ENCODE peak calls at places on chromosomes 2 and 18, in seven cellular contexts. A, W, O, Z, N, I and T are unnamed samples.

GRCh38 chr2:136008205-136008865 is 22.9 kb upstream of the DARS1 start:
- DNase-seq in A (peak; percentile 26), W (no peak), O (no peak), Z (peak; percentile 87), N (no peak), I (no peak), T (no peak)

GRCh38 chr2:232988444-232988843 is 24.6 kb downstream of the NGEF start:
- DNase-seq in A (no peak), W (peak; percentile 98), O (peak; percentile 99), Z (peak; percentile 28), N (peak; percentile 92), I (peak; percentile 83), T (peak; percentile 34)

GRCh38 chr2:144274131-144274530 is 245.8 kb downstream of the ZEB2 start:
- DNase-seq in A (no peak), W (no peak), O (no peak), Z (no peak), N (no peak), I (no peak), T (no peak)

GRCh38 chr2:165675551-165675968 is 118.5 kb downstream of the GALNT3 start:
- DNase-seq in A (no peak), W (no peak), O (no peak), Z (no peak), N (no peak), I (no peak), T (peak; percentile 65)

GRCh38 chr2:15602393-15602792 is 10.7 kb downstream of the DDX1 start:
- DNase-seq in A (no peak), W (no peak), O (no peak), Z (no peak), N (no peak), I (no peak), T (no peak)

GRCh38 chr2:61530365-61531148 is 7.6 kb downstream of the XPO1 start:
- DNase-seq in A (no peak), W (no peak), O (no peak), Z (no peak), N (no peak), I (no peak), T (no peak)

GRCh38 chr2:59957539-59957938 is 595.9 kb downstream of the BCL11A start:
- DNase-seq in A (no peak), W (no peak), O (no peak), Z (no peak), N (no peak), I (no peak), T (no peak)

GRCh38 chr2:25617948-25618646 is 55.3 kb downstream of the DTNB start:
- DNase-seq in A (no peak), W (peak; percentile 87), O (peak; percentile 12), Z (no peak), N (no peak), I (peak; percentile 36), T (peak; percentile 40)

GRCh38 chr2:119696005-119696404 is 17.0 kb downstream of the TMEM177 start:
- DNase-seq in A (no peak), W (no peak), O (no peak), Z (no peak), N (no peak), I (no peak), T (no peak)

GRCh38 chr18:8960740-8961657 is 141.5 kb upstream of the NDUFV2 start:
- DNase-seq in A (no peak), W (peak; percentile 85), O (peak; percentile 57), Z (no peak), N (peak; percentile 80), I (no peak), T (no peak)